ENCODE peak calls at places on chromosomes 13 and 19, in four cellular contexts. S is AG09309, N is cardiac fibroblast, M is LNCaP clone FGC. G is an unnamed sample.

GRCh38 chr19:42942187-42942789 is 5.3 kb upstream of the PSG7 start:
- DNase-seq in M (no peak), S (no peak), N (peak), G (no peak)

GRCh38 chr19:45250832-45251451 is at the start of gene MARK4:
- DNase-seq in N (peak), S (no peak), M (no peak), G (no peak)

GRCh38 chr19:58554494-58555368 is at the start of gene CHMP2A:
- DNase-seq in S (peak), N (peak), M (peak), G (peak)

GRCh38 chr13:84605927-84606326 is 723.7 kb upstream of the SLITRK1 start:
- DNase-seq in S (no peak), N (no peak), M (no peak), G (no peak)

GRCh38 chr19:36023432-36023831 is 9.2 kb downstream of the CLIP3 start:
- DNase-seq in N (no peak), S (no peak), M (no peak), G (no peak)

GRCh38 chr19:6489278-6490061 is 7.9 kb upstream of the DENND1C start:
- DNase-seq in S (no peak), N (no peak), M (no peak), G (no peak)

GRCh38 chr19:41646589-41647204 is 19.8 kb upstream of the CEACAM4 start:
- DNase-seq in M (no peak), N (peak), S (no peak), G (no peak)

GRCh38 chr13:20431687-20432384 is 93.8 kb downstream of the CRYL1 start:
- DNase-seq in N (no peak), M (no peak), S (no peak), G (no peak)

GRCh38 chr13:78499802-78500201 is 103.5 kb downstream of the POU4F1 start:
- DNase-seq in M (no peak), S (no peak), N (no peak), G (no peak)

GRCh38 chr13:52695856-52696255 is 43.2 kb downstream of the SUGT1 start:
- DNase-seq in N (peak), M (no peak), S (peak), G (no peak)

GRCh38 chr13:62432295-62432694 is 1016.6 kb upstream of the PCDH20 start:
- DNase-seq in S (no peak), N (no peak), M (peak), G (no peak)

GRCh38 chr19:34041922-34042521 is 130.3 kb upstream of the LSM14A start:
- DNase-seq in N (peak), M (no peak), S (peak), G (peak)

GRCh38 chr19:29467824-29468401 is 57.9 kb upstream of the VSTM2B start:
- DNase-seq in S (peak), N (peak), M (peak), G (no peak)

GRCh38 chr19:21046489-21046888 is 26.0 kb downstream of the ZNF430 start:
- DNase-seq in S (no peak), N (no peak), M (no peak), G (no peak)

GRCh38 chr19:2540646-2541454 is 64.9 kb downstream of the GADD45B start:
- DNase-seq in N (peak), M (no peak), S (peak), G (no peak)

GRCh38 chr13:73779881-73780280 is 354.3 kb downstream of the KLF12 start:
- DNase-seq in M (no peak), N (no peak), S (no peak), G (no peak)

GRCh38 chr13:28423010-28423409 is 71.9 kb downstream of the FLT1 start:
- DNase-seq in M (no peak), S (no peak), N (no peak), G (peak)

GRCh38 chr19:50314724-50315700 is 14.2 kb downstream of the KCNC3 start:
- DNase-seq in S (no peak), M (no peak), N (no peak), G (no peak)

GRCh38 chr19:57719901-57720519 is 7.4 kb downstream of the ZNF671 start:
- DNase-seq in S (no peak), N (no peak), M (no peak), G (no peak)

GRCh38 chr19:15534957-15535864 is 26.9 kb downstream of the CYP4F22 start:
- DNase-seq in M (no peak), N (no peak), S (no peak), G (no peak)

GRCh38 chr19:35212241-35212640 is 16.3 kb downstream of the FAM187B start:
- DNase-seq in N (no peak), M (no peak), S (no peak), G (no peak)

GRCh38 chr19:13087795-13088537 is 14.7 kb downstream of the LYL1 start:
- DNase-seq in M (no peak), S (no peak), N (no peak), G (no peak)

GRCh38 chr13:109427695-109428094 is 358.7 kb downstream of the IRS2 start:
- DNase-seq in M (no peak), N (no peak), S (no peak), G (no peak)
- TF ChIP-seq CTCF in M (peak), N (no peak), S (no peak), G (no peak)

GRCh38 chr13:29774830-29775229 is 75.6 kb downstream of the UBL3 start:
- DNase-seq in S (no peak), M (no peak), N (no peak), G (no peak)

GRCh38 chr13:29767006-29767405 is 83.4 kb downstream of the UBL3 start:
- DNase-seq in S (no peak), N (no peak), M (no peak), G (no peak)

GRCh38 chr13:29771247-29771646 is 79.2 kb downstream of the UBL3 start:
- DNase-seq in M (no peak), S (no peak), N (peak), G (no peak)
- TF ChIP-seq CTCF in M (peak), S (peak), N (no peak), G (peak)

GRCh38 chr19:48714759-48715261 is 4.7 kb downstream of the MAMSTR start:
- DNase-seq in S (no peak), N (no peak), M (no peak), G (no peak)
- TF ChIP-seq CTCF in S (no peak), N (no peak), M (no peak), G (no peak)

DNA sequence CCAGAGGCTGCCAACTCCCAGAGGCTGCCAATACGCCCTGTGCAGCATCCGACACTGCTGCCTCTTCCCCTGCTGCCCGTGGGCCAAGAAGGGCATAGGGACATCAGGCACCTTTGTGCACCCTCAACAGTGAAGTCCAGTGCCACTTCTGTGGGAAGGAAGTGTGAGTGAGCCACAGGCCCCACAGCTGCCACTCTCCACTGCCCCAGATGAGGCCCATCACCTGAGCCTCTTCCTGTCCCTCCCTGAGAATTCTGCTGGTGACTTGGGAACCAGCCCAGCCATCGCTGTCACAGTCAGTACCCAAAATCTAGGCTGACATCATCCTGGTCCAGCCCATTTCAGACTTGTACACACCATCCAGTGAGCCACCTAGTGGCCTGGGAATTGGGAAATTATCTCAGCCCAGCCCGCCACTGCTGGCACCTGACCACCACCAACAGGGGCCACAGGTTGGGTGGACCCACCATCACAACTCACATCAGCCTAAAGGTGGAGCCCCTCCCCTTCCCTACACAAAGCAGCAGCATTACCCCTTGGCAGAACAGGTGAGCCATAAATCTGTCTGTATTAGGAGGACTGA is 733.9 kb upstream of the KLHL1 start:
- DNase-seq in M (no peak), S (no peak), N (no peak), G (no peak)
- TF ChIP-seq CTCF in M (no peak), S (no peak), N (no peak), G (no peak)

GRCh38 chr13:110156186-110157065 is 150.5 kb downstream of the COL4A1 start:
- DNase-seq in N (no peak), M (no peak), S (no peak), G (no peak)

GRCh38 chr13:110158201-110158600 is 148.8 kb downstream of the COL4A1 start:
- DNase-seq in M (no peak), S (no peak), N (no peak), G (no peak)

GRCh38 chr13:110155072-110155471 is 151.9 kb downstream of the COL4A1 start:
- DNase-seq in S (no peak), N (no peak), M (no peak), G (no peak)

GRCh38 chr13:110154370-110155031 is 152.5 kb downstream of the COL4A1 start:
- DNase-seq in N (no peak), M (no peak), S (no peak), G (peak)

DNA sequence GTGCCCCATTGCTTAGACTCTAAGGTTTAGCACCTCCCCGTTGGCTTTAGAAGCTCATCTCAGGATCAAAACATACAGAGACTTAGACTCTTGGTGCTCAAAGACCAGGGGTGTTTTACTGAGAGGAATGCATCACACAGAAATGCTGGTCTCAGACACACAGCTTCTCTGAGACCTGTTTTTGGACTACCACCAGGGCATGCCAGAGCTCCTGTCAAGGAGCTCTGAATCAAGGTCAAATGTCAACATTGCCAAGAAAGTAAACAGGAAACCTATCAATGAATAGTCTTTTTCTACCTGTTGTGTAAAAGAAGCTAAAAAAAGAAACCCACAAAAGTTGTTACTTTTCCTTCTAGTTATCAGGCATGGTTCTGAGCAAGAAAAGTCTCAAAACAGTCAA is 149.2 kb downstream of the COL4A1 start:
- DNase-seq in N (no peak), S (no peak), M (no peak), G (no peak)
- TF ChIP-seq CTCF in N (no peak), S (no peak), M (no peak), G (no peak)

DNA sequence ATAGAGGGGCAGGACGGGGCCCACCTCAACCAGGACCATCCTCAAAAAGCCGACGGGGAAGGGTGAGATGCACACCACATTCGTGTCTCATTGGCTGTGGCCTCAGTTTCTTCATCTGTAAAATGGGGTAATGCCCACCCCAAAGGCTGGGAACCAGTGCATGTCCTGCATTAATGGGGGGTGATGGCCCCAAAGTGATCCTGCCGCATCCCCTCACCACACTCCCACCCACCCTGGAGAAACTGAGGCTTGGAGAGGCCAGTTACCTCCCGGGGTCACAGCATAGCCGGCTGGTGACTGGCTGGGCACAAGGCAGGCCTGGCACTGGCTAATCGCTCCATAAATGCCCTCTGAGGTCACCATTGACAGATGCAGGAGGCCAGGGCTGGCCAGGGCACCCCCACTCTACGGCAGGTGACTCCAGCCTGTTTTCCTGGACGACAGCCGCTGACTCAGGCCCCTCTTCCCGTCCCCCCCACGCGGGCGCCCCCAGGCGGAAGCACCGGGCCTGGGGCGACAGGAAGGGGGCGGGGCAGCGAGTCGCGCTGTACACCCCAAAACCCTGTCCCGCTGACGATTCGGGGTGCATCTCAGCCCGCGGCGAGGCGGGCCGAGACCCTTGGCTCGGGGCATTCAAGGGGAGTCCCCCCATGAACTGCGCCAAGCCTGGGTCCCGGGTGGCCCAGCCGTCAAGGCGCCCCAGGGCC is 483 bp upstream of the MIDN start:
- DNase-seq in M (no peak), S (no peak), N (peak), G (peak)
- TF ChIP-seq CTCF in M (peak), S (peak), N (peak), G (no peak)

GRCh38 chr13:57546942-57547341 is 84.6 kb upstream of the PCDH17 start:
- DNase-seq in N (no peak), M (no peak), S (no peak), G (no peak)
- TF ChIP-seq CTCF in N (no peak), M (no peak), S (no peak), G (no peak)

GRCh38 chr19:51710163-51710562 is 13.6 kb downstream of the HAS1 start:
- DNase-seq in S (no peak), N (peak), M (no peak), G (peak)

GRCh38 chr19:51714848-51715247 is 8.9 kb downstream of the HAS1 start:
- DNase-seq in S (no peak), N (peak), M (no peak), G (peak)

GRCh38 chr19:51713319-51714285 is 10.2 kb downstream of the HAS1 start:
- DNase-seq in M (no peak), S (no peak), N (no peak), G (peak)

GRCh38 chr19:51711702-51712101 is 12.1 kb downstream of the HAS1 start:
- DNase-seq in N (no peak), M (no peak), S (no peak), G (no peak)

GRCh38 chr19:51712461-51713081 is 11.2 kb downstream of the HAS1 start:
- DNase-seq in M (peak), N (peak), S (no peak), G (peak)
- TF ChIP-seq CTCF in M (peak), N (peak), S (peak), G (peak)

G was measured in CD14-positive monocyte.